ENCODE peak calls at places on chromosomes 3 and 15, in nine cellular contexts. One of them, this sample, is unnamed.

GRCh38 chr3:64685800-64686445 is 1.9 kb downstream of the ADAMTS9 start:
- DNase-seq in hepatocyte: peak
- DNase-seq in PC-3: no peak
- DNase-seq in OCI-LY7: no peak
- DNase-seq in GM23248: peak
- DNase-seq in GM23338: peak
- DNase-seq in MM.1S: no peak
- DNase-seq in HCT116: peak
- DNase-seq in SK-N-SH: peak
- DNase-seq in this sample: peak

GRCh38 chr3:179546814-179547241 is 15.9 kb upstream of the ACTL6A start:
- DNase-seq in hepatocyte: peak
- DNase-seq in PC-3: peak
- DNase-seq in OCI-LY7: no peak
- DNase-seq in GM23248: no peak
- DNase-seq in GM23338: no peak
- DNase-seq in MM.1S: peak
- DNase-seq in HCT116: no peak
- DNase-seq in SK-N-SH: no peak
- DNase-seq in this sample: no peak

GRCh38 chr15:29476503-29477080 is 207.0 kb upstream of the NSMCE3 start:
- DNase-seq in hepatocyte: no peak
- DNase-seq in PC-3: no peak
- DNase-seq in OCI-LY7: no peak
- DNase-seq in GM23248: no peak
- DNase-seq in GM23338: no peak
- DNase-seq in MM.1S: no peak
- DNase-seq in HCT116: no peak
- DNase-seq in SK-N-SH: no peak
- DNase-seq in this sample: no peak

GRCh38 chr3:94616833-94617232 is 554.0 kb downstream of the NSUN3 start:
- DNase-seq in hepatocyte: no peak
- DNase-seq in PC-3: peak
- DNase-seq in OCI-LY7: no peak
- DNase-seq in GM23248: no peak
- DNase-seq in GM23338: no peak
- DNase-seq in MM.1S: no peak
- DNase-seq in HCT116: no peak
- DNase-seq in SK-N-SH: no peak
- DNase-seq in this sample: no peak

GRCh38 chr3:121648219-121648958 is 12.3 kb downstream of the HCLS1 start:
- DNase-seq in hepatocyte: no peak
- DNase-seq in PC-3: no peak
- DNase-seq in OCI-LY7: no peak
- DNase-seq in GM23248: no peak
- DNase-seq in GM23338: no peak
- DNase-seq in MM.1S: no peak
- DNase-seq in HCT116: no peak
- DNase-seq in SK-N-SH: no peak
- DNase-seq in this sample: no peak

GRCh38 chr3:21781371-21781770 is 30.4 kb upstream of the ZNF385D start:
- DNase-seq in hepatocyte: no peak
- DNase-seq in PC-3: peak
- DNase-seq in OCI-LY7: no peak
- DNase-seq in GM23248: no peak
- DNase-seq in GM23338: no peak
- DNase-seq in MM.1S: no peak
- DNase-seq in HCT116: no peak
- DNase-seq in SK-N-SH: no peak
- DNase-seq in this sample: no peak

GRCh38 chr15:92811514-92811913 is 88.6 kb upstream of the CHD2 start:
- DNase-seq in hepatocyte: peak
- DNase-seq in PC-3: peak
- DNase-seq in OCI-LY7: peak
- DNase-seq in GM23248: no peak
- DNase-seq in GM23338: no peak
- DNase-seq in MM.1S: peak
- DNase-seq in HCT116: no peak
- DNase-seq in SK-N-SH: no peak
- DNase-seq in this sample: no peak

GRCh38 chr15:66777054-66777453 is 75.0 kb downstream of the SMAD6 start:
- DNase-seq in hepatocyte: no peak
- DNase-seq in PC-3: no peak
- DNase-seq in OCI-LY7: no peak
- DNase-seq in GM23248: no peak
- DNase-seq in GM23338: no peak
- DNase-seq in MM.1S: no peak
- DNase-seq in HCT116: no peak
- DNase-seq in SK-N-SH: no peak
- DNase-seq in this sample: no peak

GRCh38 chr3:1262246-1262645 is 169.4 kb downstream of the CNTN6 start:
- DNase-seq in hepatocyte: no peak
- DNase-seq in PC-3: no peak
- DNase-seq in OCI-LY7: no peak
- DNase-seq in GM23248: no peak
- DNase-seq in GM23338: no peak
- DNase-seq in MM.1S: no peak
- DNase-seq in HCT116: no peak
- DNase-seq in SK-N-SH: no peak
- DNase-seq in this sample: no peak

GRCh38 chr15:63945838-63946298 is 100.4 kb downstream of the DAPK2 start:
- DNase-seq in hepatocyte: no peak
- DNase-seq in PC-3: peak
- DNase-seq in OCI-LY7: no peak
- DNase-seq in GM23248: no peak
- DNase-seq in GM23338: peak
- DNase-seq in MM.1S: no peak
- DNase-seq in HCT116: no peak
- DNase-seq in SK-N-SH: no peak
- DNase-seq in this sample: no peak

GRCh38 chr3:16861432-16861831 is 23.3 kb upstream of the PLCL2 start:
- DNase-seq in hepatocyte: no peak
- DNase-seq in PC-3: no peak
- DNase-seq in OCI-LY7: no peak
- DNase-seq in GM23248: no peak
- DNase-seq in GM23338: no peak
- DNase-seq in MM.1S: no peak
- DNase-seq in HCT116: no peak
- DNase-seq in SK-N-SH: no peak
- DNase-seq in this sample: no peak

GRCh38 chr3:51711352-51712019 is 4.6 kb downstream of the GRM2 start:
- DNase-seq in hepatocyte: no peak
- DNase-seq in PC-3: no peak
- DNase-seq in OCI-LY7: no peak
- DNase-seq in GM23248: no peak
- DNase-seq in GM23338: no peak
- DNase-seq in MM.1S: no peak
- DNase-seq in HCT116: no peak
- DNase-seq in SK-N-SH: peak
- DNase-seq in this sample: no peak

GRCh38 chr3:178705925-178706324 is 169.7 kb downstream of the KCNMB2 start:
- DNase-seq in hepatocyte: no peak
- DNase-seq in PC-3: peak
- DNase-seq in OCI-LY7: no peak
- DNase-seq in GM23248: no peak
- DNase-seq in GM23338: peak
- DNase-seq in MM.1S: peak
- DNase-seq in HCT116: no peak
- DNase-seq in SK-N-SH: no peak
- DNase-seq in this sample: no peak

GRCh38 chr3:110667216-110667615 is 404.4 kb upstream of the NECTIN3 start:
- DNase-seq in hepatocyte: no peak
- DNase-seq in PC-3: no peak
- DNase-seq in OCI-LY7: no peak
- DNase-seq in GM23248: no peak
- DNase-seq in GM23338: no peak
- DNase-seq in MM.1S: no peak
- DNase-seq in HCT116: no peak
- DNase-seq in SK-N-SH: no peak
- DNase-seq in this sample: no peak

GRCh38 chr15:60708684-60709083 is 229.7 kb upstream of the ICE2 start:
- DNase-seq in hepatocyte: no peak
- DNase-seq in PC-3: no peak
- DNase-seq in OCI-LY7: no peak
- DNase-seq in GM23248: peak
- DNase-seq in GM23338: no peak
- DNase-seq in MM.1S: no peak
- DNase-seq in HCT116: no peak
- DNase-seq in SK-N-SH: no peak
- DNase-seq in this sample: no peak

GRCh38 chr15:74172751-74173544 is 562 bp upstream of the ISLR start:
- DNase-seq in hepatocyte: peak
- DNase-seq in PC-3: no peak
- DNase-seq in OCI-LY7: no peak
- DNase-seq in GM23248: peak
- DNase-seq in GM23338: peak
- DNase-seq in MM.1S: no peak
- DNase-seq in HCT116: no peak
- DNase-seq in SK-N-SH: peak
- DNase-seq in this sample: peak
- TF ChIP-seq EZH2phosphoT487 in hepatocyte: no peak
- TF ChIP-seq EZH2phosphoT487 in PC-3: no peak
- TF ChIP-seq EZH2phosphoT487 in OCI-LY7: no peak
- TF ChIP-seq EZH2phosphoT487 in GM23248: no peak
- TF ChIP-seq EZH2phosphoT487 in GM23338: no peak
- TF ChIP-seq EZH2phosphoT487 in MM.1S: no peak
- TF ChIP-seq EZH2phosphoT487 in HCT116: no peak
- TF ChIP-seq EZH2phosphoT487 in SK-N-SH: no peak
- TF ChIP-seq EZH2phosphoT487 in this sample: no peak

DNA sequence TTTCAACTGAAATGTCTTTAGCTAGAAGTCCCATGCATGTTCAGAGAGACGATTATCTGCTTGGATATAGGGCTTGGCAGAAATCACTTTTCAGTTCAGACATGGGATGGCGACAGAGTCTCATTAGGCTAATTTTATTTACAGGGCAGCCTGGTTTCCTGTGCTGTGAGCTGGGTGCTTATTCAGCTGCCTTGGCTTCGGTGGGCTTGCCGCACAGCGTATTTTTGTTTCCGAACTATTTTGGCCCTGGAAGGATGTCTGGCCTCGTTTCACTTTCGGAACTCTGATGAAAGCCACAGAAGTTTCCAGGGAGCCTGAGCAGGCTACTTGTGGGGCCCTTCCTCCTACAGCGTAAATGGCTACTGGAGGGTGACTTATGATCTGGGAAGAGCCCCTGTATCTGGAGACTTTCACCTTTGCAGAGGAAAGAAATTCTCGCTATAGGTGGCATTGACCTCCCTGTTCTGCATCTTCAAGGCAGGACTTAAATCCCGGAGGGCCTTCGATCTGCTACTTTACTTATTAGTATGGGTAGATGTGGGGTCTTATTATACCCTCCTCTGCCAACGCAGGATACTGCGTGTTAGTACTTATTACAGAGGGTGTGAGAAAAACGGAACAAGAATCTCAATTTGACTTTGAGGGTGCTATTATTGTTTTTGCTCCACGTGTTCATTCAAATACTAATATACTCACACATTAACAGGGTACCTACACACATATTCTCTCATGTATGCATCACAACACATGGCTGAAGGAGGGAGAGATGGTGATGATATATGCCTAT is 364.0 kb upstream of the RBMS3 start:
- DNase-seq in hepatocyte: peak
- DNase-seq in PC-3: peak
- DNase-seq in OCI-LY7: peak
- DNase-seq in GM23248: peak
- DNase-seq in GM23338: peak
- DNase-seq in MM.1S: peak
- DNase-seq in HCT116: no peak
- DNase-seq in SK-N-SH: peak
- DNase-seq in this sample: peak
- TF ChIP-seq EZH2phosphoT487 in hepatocyte: no peak
- TF ChIP-seq EZH2phosphoT487 in PC-3: no peak
- TF ChIP-seq EZH2phosphoT487 in OCI-LY7: no peak
- TF ChIP-seq EZH2phosphoT487 in GM23248: no peak
- TF ChIP-seq EZH2phosphoT487 in GM23338: no peak
- TF ChIP-seq EZH2phosphoT487 in MM.1S: no peak
- TF ChIP-seq EZH2phosphoT487 in HCT116: no peak
- TF ChIP-seq EZH2phosphoT487 in SK-N-SH: no peak
- TF ChIP-seq EZH2phosphoT487 in this sample: no peak

GRCh38 chr15:94287794-94288246 is 56.5 kb downstream of the MCTP2 start:
- DNase-seq in hepatocyte: no peak
- DNase-seq in PC-3: no peak
- DNase-seq in OCI-LY7: peak
- DNase-seq in GM23248: no peak
- DNase-seq in GM23338: peak
- DNase-seq in MM.1S: peak
- DNase-seq in HCT116: no peak
- DNase-seq in SK-N-SH: peak
- DNase-seq in this sample: no peak
- TF ChIP-seq EZH2phosphoT487 in hepatocyte: no peak
- TF ChIP-seq EZH2phosphoT487 in PC-3: no peak
- TF ChIP-seq EZH2phosphoT487 in OCI-LY7: no peak
- TF ChIP-seq EZH2phosphoT487 in GM23248: no peak
- TF ChIP-seq EZH2phosphoT487 in GM23338: no peak
- TF ChIP-seq EZH2phosphoT487 in MM.1S: no peak
- TF ChIP-seq EZH2phosphoT487 in HCT116: no peak
- TF ChIP-seq EZH2phosphoT487 in SK-N-SH: no peak
- TF ChIP-seq EZH2phosphoT487 in this sample: no peak

GRCh38 chr3:170689218-170689874 is 103.5 kb upstream of the SLC7A14 start:
- DNase-seq in hepatocyte: peak
- DNase-seq in PC-3: peak
- DNase-seq in OCI-LY7: no peak
- DNase-seq in GM23248: peak
- DNase-seq in GM23338: peak
- DNase-seq in MM.1S: no peak
- DNase-seq in HCT116: peak
- DNase-seq in SK-N-SH: peak
- DNase-seq in this sample: peak
- TF ChIP-seq EZH2phosphoT487 in hepatocyte: no peak
- TF ChIP-seq EZH2phosphoT487 in PC-3: no peak
- TF ChIP-seq EZH2phosphoT487 in OCI-LY7: no peak
- TF ChIP-seq EZH2phosphoT487 in GM23248: no peak
- TF ChIP-seq EZH2phosphoT487 in GM23338: no peak
- TF ChIP-seq EZH2phosphoT487 in MM.1S: no peak
- TF ChIP-seq EZH2phosphoT487 in HCT116: no peak
- TF ChIP-seq EZH2phosphoT487 in SK-N-SH: no peak
- TF ChIP-seq EZH2phosphoT487 in this sample: no peak

This sample was measured in neural progenitor cell.